ENCODE peak calls at places on chromosomes 7 and 10, in four cellular contexts. Q is heart right ventricle, O is A549, G is spleen. E is an unnamed sample.
A peak's percentile ranks its signal among the peaks of the same experiment; 100 is the strongest.

GRCh38 chr10:71212249-71213126 is at the start of gene UNC5B:
- DNase-seq in Q (peak; percentile 92), O (peak; percentile 37), G (peak; percentile 91), E (no peak)

GRCh38 chr7:139731802-139732470 is 45.9 kb downstream of the HIPK2 start:
- DNase-seq in Q (peak; percentile 85), O (peak; percentile 83), G (no peak), E (peak; percentile 41)

GRCh38 chr7:126001344-126001743 is 1071.7 kb upstream of the POT1 start:
- DNase-seq in Q (no peak), O (no peak), G (no peak), E (no peak)

GRCh38 chr7:50369408-50370026 is 65.0 kb downstream of the IKZF1 start:
- DNase-seq in Q (no peak), O (no peak), G (no peak), E (no peak)

GRCh38 chr7:133434246-133434865 is 181.5 kb downstream of the EXOC4 start:
- DNase-seq in Q (no peak), O (peak; percentile 21), G (no peak), E (no peak)

GRCh38 chr7:47852330-47853245 is 95.7 kb downstream of the PKD1L1 start:
- DNase-seq in Q (no peak), O (no peak), G (no peak), E (no peak)

GRCh38 chr7:81053623-81054022 is 134.8 kb upstream of the SEMA3C start:
- DNase-seq in Q (no peak), O (peak; percentile 8), G (no peak), E (no peak)

GRCh38 chr7:75743455-75743859 is 4.7 kb upstream of the HIP1 start:
- DNase-seq in Q (peak; percentile 35), O (no peak), G (no peak), E (no peak)

GRCh38 chr10:93541402-93542357 is 24.8 kb upstream of the FFAR4 start:
- DNase-seq in Q (peak; percentile 33), O (no peak), G (no peak), E (no peak)

GRCh38 chr7:31648288-31648687 is 38.7 kb upstream of the PPP1R17 start:
- DNase-seq in Q (no peak), O (no peak), G (no peak), E (no peak)

GRCh38 chr10:94193466-94193924 is 169.2 kb downstream of the NOC3L start:
- DNase-seq in Q (no peak), O (no peak), G (no peak), E (no peak)

GRCh38 chr7:150939052-150939810 is 38.9 kb downstream of the KCNH2 start:
- DNase-seq in Q (no peak), O (no peak), G (no peak), E (no peak)

GRCh38 chr7:93944673-93945072 is 23.1 kb downstream of the GNG11 start:
- DNase-seq in Q (no peak), O (no peak), G (no peak), E (no peak)

GRCh38 chr7:6175642-6176041 is 96.8 kb downstream of the CYTH3 start:
- DNase-seq in Q (no peak), O (no peak), G (no peak), E (no peak)

GRCh38 chr7:31875424-31875823 is 188.4 kb downstream of the PPP1R17 start:
- DNase-seq in Q (peak; percentile 64), O (no peak), G (no peak), E (no peak)

GRCh38 chr7:132871419-132871818 is 210.5 kb downstream of the CHCHD3 start:
- DNase-seq in Q (no peak), O (no peak), G (no peak), E (no peak)

GRCh38 chr10:112842832-112843360 is 107.2 kb upstream of the TCF7L2 start:
- DNase-seq in Q (no peak), O (no peak), G (no peak), E (no peak)

GRCh38 chr10:131203456-131204357 is 107.8 kb downstream of the TCERG1L start:
- DNase-seq in Q (no peak), O (no peak), G (peak; percentile 42), E (no peak)

GRCh38 chr7:47531584-47532492 is 50.1 kb downstream of the TNS3 start:
- DNase-seq in Q (no peak), O (no peak), G (peak; percentile 61), E (no peak)

GRCh38 chr10:82397859-82398258 is 522.9 kb downstream of the NRG3 start:
- DNase-seq in Q (no peak), O (no peak), G (no peak), E (no peak)

GRCh38 chr7:42745357-42746022 is 166.4 kb downstream of the C7orf25 start:
- DNase-seq in Q (peak; percentile 33), O (peak; percentile 24), G (no peak), E (no peak)

GRCh38 chr10:123229927-123230630 is 75.9 kb downstream of the BUB3 start:
- DNase-seq in Q (no peak), O (no peak), G (no peak), E (peak; percentile 21)

DNA sequence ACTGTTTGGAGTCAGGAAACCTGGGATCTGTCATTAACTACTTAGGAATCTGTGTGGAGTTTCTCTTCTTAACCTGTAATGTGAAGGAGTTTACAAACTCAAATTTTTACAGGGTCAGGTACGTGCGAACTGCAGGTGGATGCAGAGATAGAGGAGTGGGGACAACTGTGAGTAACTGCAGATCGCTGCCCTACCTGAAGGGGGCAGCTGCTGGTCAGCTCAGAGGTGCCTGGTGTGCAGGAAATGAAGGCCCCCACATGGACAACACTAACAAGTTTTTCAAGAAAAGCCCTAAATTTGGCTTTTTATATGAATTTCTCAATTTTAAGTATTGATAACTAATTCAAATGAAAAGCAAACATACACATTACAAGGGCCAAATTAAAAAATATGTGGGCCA is 380.0 kb downstream of the REEP3 start:
- DNase-seq in Q (no peak), O (no peak), G (no peak), E (no peak)
- TF ChIP-seq CTCF in Q (peak; percentile 7), O (no peak), G (no peak), E (peak; percentile 37)

GRCh38 chr10:79054203-79055099 is 14.3 kb upstream of the ZMIZ1 start:
- DNase-seq in Q (no peak), O (no peak), G (peak; percentile 61), E (no peak)

GRCh38 chr10:79053481-79054202 is 15.1 kb upstream of the ZMIZ1 start:
- DNase-seq in Q (no peak), O (no peak), G (peak; percentile 67), E (no peak)

GRCh38 chr10:79052311-79053080 is 16.3 kb upstream of the ZMIZ1 start:
- DNase-seq in Q (no peak), O (peak; percentile 60), G (peak; percentile 69), E (no peak)

GRCh38 chr10:79051766-79052165 is 17.0 kb upstream of the ZMIZ1 start:
- DNase-seq in Q (no peak), O (no peak), G (peak; percentile 63), E (no peak)

GRCh38 chr10:79053081-79053434 is 15.7 kb upstream of the ZMIZ1 start:
- DNase-seq in Q (no peak), O (no peak), G (peak; percentile 25), E (no peak)
- H3K4me1 ChIP-seq in Q (no peaks in the 10 kb centered on the region), O (peaks cover 12% of the 10 kb centered on the region), G (peaks cover 18% of the 10 kb centered on the region), E (peaks cover 7% of the 10 kb centered on the region)

GRCh38 chr7:131829911-131830310 is 273.5 kb upstream of the PODXL start:
- DNase-seq in Q (no peak), O (no peak), G (no peak), E (no peak)
- TF ChIP-seq CTCF in Q (no peak), O (no peak), G (no peak), E (no peak)

GRCh38 chr7:41003031-41003925 is 699.6 kb downstream of the INHBA start:
- DNase-seq in Q (no peak), O (no peak), G (no peak), E (no peak)
- H3K4me1 ChIP-seq in Q (no peaks in the 10 kb centered on the region), O (peaks cover 30% of the 10 kb centered on the region), G (no peaks in the 10 kb centered on the region), E (peaks cover 38% of the 10 kb centered on the region)

DNA sequence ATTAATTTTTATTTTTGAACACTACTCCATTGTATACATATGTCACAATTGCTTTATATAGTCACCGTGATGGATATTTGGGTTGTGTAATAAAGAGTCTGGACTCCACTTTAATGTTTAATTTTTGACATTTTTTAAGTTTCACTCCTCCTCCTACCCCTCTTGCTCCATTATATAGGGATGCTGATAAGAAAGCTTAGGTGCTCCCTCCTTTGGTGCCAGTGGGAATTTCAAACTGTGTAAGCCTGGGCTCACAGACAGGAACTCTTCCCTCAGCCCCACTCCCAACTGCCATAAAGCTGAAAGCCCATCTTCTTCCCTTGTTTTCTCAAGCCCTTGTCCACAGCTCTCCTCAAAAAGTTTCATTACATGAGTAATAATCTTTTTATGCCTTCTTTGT is 47.6 kb downstream of the TWIST1 start:
- DNase-seq in Q (no peak), O (no peak), G (no peak), E (no peak)
- TF ChIP-seq CTCF in Q (no peak), O (no peak), G (no peak), E (peak; percentile 45)

GRCh38 chr10:305034-305433 is 169.8 kb downstream of the ZMYND11 start:
- DNase-seq in Q (no peak), O (no peak), G (no peak), E (no peak)
- H3K4me1 ChIP-seq in Q (no peaks in the 10 kb centered on the region), O (peaks cover 4% of the 10 kb centered on the region), G (peaks cover 17% of the 10 kb centered on the region), E (no peaks in the 10 kb centered on the region)

GRCh38 chr10:34079702-34080484 is 735.2 kb downstream of the PARD3 start:
- DNase-seq in Q (no peak), O (no peak), G (no peak), E (no peak)

GRCh38 chr10:34076443-34076842 is 738.7 kb downstream of the PARD3 start:
- DNase-seq in Q (no peak), O (no peak), G (no peak), E (no peak)

GRCh38 chr10:34075269-34075926 is 739.7 kb downstream of the PARD3 start:
- DNase-seq in Q (no peak), O (no peak), G (peak; percentile 18), E (no peak)

GRCh38 chr10:34078798-34079470 is 736.2 kb downstream of the PARD3 start:
- DNase-seq in Q (peak; percentile 73), O (no peak), G (no peak), E (no peak)

DNA sequence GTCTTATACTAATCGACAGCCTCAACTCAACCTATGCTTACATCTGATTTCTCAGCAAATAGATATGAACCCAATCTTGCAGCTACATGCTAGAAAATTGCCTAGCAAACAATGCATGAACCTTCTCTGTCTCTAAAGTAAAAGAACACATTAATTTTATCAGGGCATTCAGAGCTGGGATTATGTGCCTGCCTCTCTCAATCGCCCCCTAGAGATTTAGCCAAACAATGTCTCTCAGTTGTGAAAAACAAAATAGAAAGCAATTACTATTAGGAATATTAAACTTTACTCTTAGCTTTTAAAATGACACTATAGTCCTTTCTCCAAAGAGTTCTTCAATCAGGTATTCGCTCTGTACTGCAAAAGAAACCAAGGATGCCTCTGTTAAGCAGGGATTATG is 737.1 kb downstream of the PARD3 start:
- DNase-seq in Q (no peak), O (no peak), G (no peak), E (no peak)
- TF ChIP-seq CTCF in Q (no peak), O (no peak), G (no peak), E (no peak)

GRCh38 chr7:105796365-105796764 is 80.0 kb downstream of the ATXN7L1 start:
- DNase-seq in Q (no peak), O (no peak), G (no peak), E (no peak)

GRCh38 chr7:105799006-105799405 is 77.4 kb downstream of the ATXN7L1 start:
- DNase-seq in Q (no peak), O (no peak), G (no peak), E (no peak)

GRCh38 chr7:105799677-105800076 is 76.7 kb downstream of the ATXN7L1 start:
- DNase-seq in Q (peak; percentile 56), O (no peak), G (no peak), E (no peak)

GRCh38 chr7:105794741-105795729 is 81.4 kb downstream of the ATXN7L1 start:
- DNase-seq in Q (peak; percentile 33), O (no peak), G (no peak), E (no peak)

GRCh38 chr7:105797652-105798051 is 78.7 kb downstream of the ATXN7L1 start:
- DNase-seq in Q (no peak), O (no peak), G (no peak), E (no peak)
- H3K4me1 ChIP-seq in Q (peaks cover 7% of the 10 kb centered on the region), O (peaks cover 28% of the 10 kb centered on the region), G (no peaks in the 10 kb centered on the region), E (peaks cover 19% of the 10 kb centered on the region)